ENCODE peak calls at places on chromosomes 7 and 10, in five cellular contexts. H, F, K, I and V are unnamed samples.

GRCh38 chr10:103448751-103449150 is 3.4 kb downstream of the CALHM2 start:
- DNase-seq in F (no peak), K (no peak), I (no peak), H (no peak), V (no peak)

GRCh38 chr10:31136951-31137885 is 105.6 kb upstream of the ZNF438 start:
- DNase-seq in I (no peak), F (peak; percentile 52), K (peak; percentile 9), H (no peak), V (no peak)

GRCh38 chr7:140060243-140060630 is 2.5 kb downstream of the PARP12 start:
- DNase-seq in K (no peak), I (no peak), H (no peak), F (peak; percentile 34), V (no peak)

GRCh38 chr7:81367335-81367801 is 402.5 kb downstream of the HGF start:
- DNase-seq in K (no peak), H (no peak), F (no peak), I (peak; percentile 69), V (no peak)

GRCh38 chr7:90879924-90880323 is 283.8 kb downstream of the CDK14 start:
- DNase-seq in H (no peak), I (no peak), F (no peak), K (no peak), V (no peak)

GRCh38 chr7:32893225-32893560 is 1.6 kb upstream of the KBTBD2 start:
- DNase-seq in H (no peak), K (peak; percentile 7), I (no peak), F (no peak), V (no peak)

GRCh38 chr7:17466201-17466600 is 167.7 kb downstream of the AHR start:
- DNase-seq in K (no peak), H (no peak), I (no peak), F (no peak), V (no peak)

GRCh38 chr7:5296627-5297226 is 14.0 kb downstream of the SLC29A4 start:
- DNase-seq in H (no peak), I (no peak), F (peak; percentile 85), K (peak; percentile 76), V (peak; percentile 60)

GRCh38 chr10:69180525-69181204 is 631 bp downstream of the SUPV3L1 start:
- DNase-seq in I (no peak), K (peak; percentile 19), H (peak; percentile 24), F (peak; percentile 19), V (no peak)

GRCh38 chr7:7719235-7719634 is 828 bp upstream of the RPA3 start:
- DNase-seq in F (peak; percentile 79), K (peak; percentile 9), H (no peak), I (no peak), V (no peak)

GRCh38 chr10:44069573-44069972 is 315.3 kb downstream of the CXCL12 start:
- DNase-seq in H (no peak), K (no peak), F (no peak), I (no peak), V (no peak)

GRCh38 chr7:140315498-140316164 is 82.7 kb downstream of the SLC37A3 start:
- DNase-seq in K (no peak), H (no peak), F (no peak), I (no peak), V (no peak)

GRCh38 chr7:68792351-68792750 is 805.9 kb upstream of the AUTS2 start:
- DNase-seq in I (no peak), H (no peak), K (no peak), F (no peak), V (no peak)

GRCh38 chr7:151207796-151208195 is 2.5 kb downstream of the H2BK1 start:
- DNase-seq in H (no peak), I (no peak), K (no peak), F (no peak), V (no peak)

GRCh38 chr7:20346577-20346976 is 15.9 kb downstream of the ITGB8 start:
- DNase-seq in F (no peak), I (no peak), H (no peak), K (no peak), V (no peak)

GRCh38 chr10:11058965-11059364 is 41.3 kb downstream of the CELF2 start:
- DNase-seq in I (no peak), K (no peak), H (no peak), F (no peak), V (no peak)

GRCh38 chr7:139482662-139483466 is 609 bp downstream of the KLRG2 start:
- DNase-seq in K (no peak), F (peak; percentile 23), I (no peak), H (no peak), V (no peak)

GRCh38 chr7:2353650-2354172 is 916 bp upstream of the EIF3B start:
- DNase-seq in K (no peak), F (peak; percentile 94), I (peak; percentile 94), H (peak; percentile 95), V (peak; percentile 86)

GRCh38 chr10:117360994-117361667 is 14.1 kb downstream of the PDZD8 start:
- DNase-seq in H (no peak), F (no peak), K (no peak), I (no peak), V (no peak)

GRCh38 chr7:9192969-9193368 is 759.6 kb downstream of the NXPH1 start:
- DNase-seq in H (no peak), F (no peak), K (no peak), I (no peak), V (no peak)

GRCh38 chr7:65892832-65893231 is 20.0 kb downstream of the VKORC1L1 start:
- DNase-seq in I (no peak), F (no peak), H (no peak), K (no peak), V (no peak)

GRCh38 chr10:74460812-74461211 is 309.8 kb downstream of the ADK start:
- DNase-seq in I (no peak), H (no peak), F (no peak), K (no peak), V (no peak)

GRCh38 chr7:131328387-131329175 is 905 bp downstream of the MKLN1 start:
- DNase-seq in K (no peak), F (no peak), H (no peak), I (no peak), V (no peak)
- H3K9me3 ChIP-seq in K (no peaks in the 10 kb centered on the region), F (no peaks in the 10 kb centered on the region), H (peaks cover under 1% of the 10 kb centered on the region), I (no peaks in the 10 kb centered on the region), V (no peaks in the 10 kb centered on the region)

DNA sequence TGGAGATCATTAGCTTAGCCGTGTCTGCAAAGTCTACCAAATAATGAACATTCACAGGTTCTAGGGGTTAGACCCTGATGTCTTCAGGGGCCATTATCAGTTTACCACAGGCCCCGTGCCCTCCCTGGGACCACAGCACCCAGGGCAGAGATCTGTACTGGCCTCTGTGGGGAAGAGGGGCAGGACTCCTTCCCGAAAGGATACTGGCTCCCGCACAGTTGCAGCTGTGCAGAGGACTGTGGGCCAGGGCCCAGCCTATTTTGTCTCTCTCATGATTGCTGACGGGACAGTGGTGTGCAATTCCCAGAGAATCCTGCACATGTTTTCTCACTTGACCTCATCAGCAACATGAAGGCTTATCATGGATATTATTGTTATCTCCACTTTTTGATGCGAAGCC is 243.9 kb downstream of the GLRX3 start:
- DNase-seq in I (no peak), F (no peak), K (no peak), H (no peak), V (no peak)
- H3K9me3 ChIP-seq in I (peaks cover 7% of the 10 kb centered on the region), F (no peaks in the 10 kb centered on the region), K (no peaks in the 10 kb centered on the region), H (peaks cover 4% of the 10 kb centered on the region), V (no peaks in the 10 kb centered on the region)

GRCh38 chr10:133179128-133179520 is 19.1 kb downstream of the KNDC1 start:
- DNase-seq in K (no peak), H (no peak), F (no peak), I (no peak), V (no peak)

GRCh38 chr10:133178357-133179127 is 18.5 kb downstream of the KNDC1 start:
- DNase-seq in I (peak; percentile 30), H (no peak), K (no peak), F (no peak), V (no peak)

GRCh38 chr10:133180192-133180914 is 20.3 kb downstream of the KNDC1 start:
- DNase-seq in K (no peak), H (no peak), I (no peak), F (no peak), V (no peak)

GRCh38 chr10:133180915-133181639 is 21.1 kb downstream of the KNDC1 start:
- DNase-seq in H (no peak), I (no peak), F (no peak), K (no peak), V (no peak)

DNA sequence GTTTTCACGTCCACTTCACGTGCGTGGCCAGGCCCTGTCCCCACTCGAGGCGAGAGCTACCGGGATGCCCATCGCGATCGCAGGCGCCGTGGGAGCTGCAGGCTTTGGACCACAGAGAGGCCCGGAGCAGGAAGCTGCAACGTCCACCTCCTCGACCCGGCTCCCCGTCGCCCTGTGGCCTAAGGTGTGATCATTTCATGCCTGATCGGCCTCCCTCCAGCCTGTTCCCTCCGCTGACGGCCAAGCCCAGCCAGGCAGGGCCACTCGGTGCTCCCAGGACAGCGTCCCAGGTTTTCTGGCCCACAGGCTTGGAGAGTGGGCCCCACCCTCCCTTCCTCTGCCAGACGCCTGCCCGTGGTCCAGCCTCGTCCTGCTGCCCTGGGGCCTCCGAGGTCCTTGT is 19.6 kb downstream of the KNDC1 start:
- DNase-seq in H (no peak), K (no peak), I (no peak), F (no peak), V (peak; percentile 2)
- H3K9me3 ChIP-seq in H (peaks cover 6% of the 10 kb centered on the region), K (no peaks in the 10 kb centered on the region), I (no peaks in the 10 kb centered on the region), F (no peaks in the 10 kb centered on the region), V (no peaks in the 10 kb centered on the region)

DNA sequence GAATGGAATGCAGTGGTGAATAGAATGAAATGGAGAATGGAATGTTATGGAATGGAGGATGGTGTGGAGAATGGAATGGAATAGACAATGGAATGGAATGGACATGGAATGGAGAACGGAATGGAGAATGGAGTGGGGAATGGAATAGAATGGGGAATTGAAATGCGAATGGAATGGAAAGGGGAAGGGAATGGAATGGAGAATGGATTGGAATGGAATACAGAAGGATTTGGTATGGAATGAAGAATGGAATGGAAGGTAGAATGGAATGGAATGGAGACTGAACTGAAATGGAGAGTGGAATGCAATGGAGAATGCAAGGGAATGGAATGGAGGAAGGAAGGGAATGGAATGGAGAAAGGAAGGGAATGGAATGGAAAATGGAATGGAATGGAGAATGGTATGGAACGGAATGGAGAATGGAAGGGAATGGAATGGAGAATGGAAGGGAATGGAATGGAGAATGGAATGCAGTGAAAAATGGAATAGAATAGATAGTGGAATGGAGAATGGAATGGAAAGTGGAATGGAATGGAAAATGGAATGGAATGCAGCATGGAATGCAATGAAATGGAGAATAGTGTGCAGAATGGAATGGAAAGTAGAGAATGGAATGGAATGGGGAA is 94.8 kb downstream of the NSUN6 start:
- DNase-seq in I (no peak), F (no peak), H (no peak), K (no peak), V (no peak)
- H3K9me3 ChIP-seq in I (no peaks in the 10 kb centered on the region), F (peaks cover 3% of the 10 kb centered on the region), H (peaks cover 4% of the 10 kb centered on the region), K (no peaks in the 10 kb centered on the region), V (peaks cover 2% of the 10 kb centered on the region)

GRCh38 chr10:130707389-130707979 is 571.3 kb downstream of the GLRX3 start:
- DNase-seq in F (no peak), I (no peak), H (no peak), K (no peak), V (no peak)
- H3K9me3 ChIP-seq in F (no peaks in the 10 kb centered on the region), I (no peaks in the 10 kb centered on the region), H (no peaks in the 10 kb centered on the region), K (no peaks in the 10 kb centered on the region), V (peaks cover 2% of the 10 kb centered on the region)

GRCh38 chr10:130326954-130327353 is 190.8 kb downstream of the GLRX3 start:
- DNase-seq in H (no peak), F (no peak), I (no peak), K (no peak), V (no peak)
- H3K9me3 ChIP-seq in H (peaks cover 3% of the 10 kb centered on the region), F (no peaks in the 10 kb centered on the region), I (peaks cover 17% of the 10 kb centered on the region), K (no peaks in the 10 kb centered on the region), V (peaks cover 2% of the 10 kb centered on the region)